ENCODE peak calls at places on chromosomes 16 and 17, in four cellular contexts. D is transverse colon; C is left ventricle myocardium inferior; I is effector memory CD4-positive, alpha-beta T cell. K is an unnamed sample. For H3K4me1, the result is how much of the 10 kb centered on the place peaks cover.

GRCh38 chr17:64345691-64346376 is 44.8 kb downstream of the PECAM1 start:
- DNase-seq in D (no peak), C (peak), I (no peak), K (no peak)

GRCh38 chr17:50036455-50037320 is 19.2 kb upstream of the ITGA3 start:
- DNase-seq in D (no peak), C (no peak), I (no peak), K (no peak)

GRCh38 chr16:50745940-50746339 is 4.1 kb downstream of the CYLD start:
- DNase-seq in D (no peak), C (no peak), I (no peak), K (no peak)

GRCh38 chr17:31388770-31389672 is 2.5 kb upstream of the RAB11FIP4 start:
- DNase-seq in D (no peak), C (no peak), I (peak), K (no peak)

GRCh38 chr17:29163563-29163962 is 16.6 kb downstream of the MYO18A start:
- DNase-seq in D (no peak), C (no peak), I (no peak), K (no peak)

GRCh38 chr17:65885484-65885883 is 306.4 kb downstream of the CEP112 start:
- DNase-seq in D (no peak), C (no peak), I (no peak), K (no peak)

GRCh38 chr16:77299395-77299794 is 100.2 kb downstream of the SYCE1L start:
- DNase-seq in D (no peak), C (no peak), I (no peak), K (peak)

GRCh38 chr16:78192734-78193133 is 93.3 kb downstream of the WWOX start:
- DNase-seq in D (no peak), C (no peak), I (no peak), K (no peak)

GRCh38 chr16:86424413-86424812 is 85.9 kb upstream of the FOXF1 start:
- DNase-seq in D (peak), C (no peak), I (no peak), K (no peak)

GRCh38 chr16:50576403-50577113 is 28.4 kb downstream of the NKD1 start:
- DNase-seq in D (no peak), C (no peak), I (no peak), K (no peak)

GRCh38 chr16:2064368-2064945 is 16.7 kb downstream of the TSC2 start:
- DNase-seq in D (no peak), C (no peak), I (no peak), K (no peak)

DNA sequence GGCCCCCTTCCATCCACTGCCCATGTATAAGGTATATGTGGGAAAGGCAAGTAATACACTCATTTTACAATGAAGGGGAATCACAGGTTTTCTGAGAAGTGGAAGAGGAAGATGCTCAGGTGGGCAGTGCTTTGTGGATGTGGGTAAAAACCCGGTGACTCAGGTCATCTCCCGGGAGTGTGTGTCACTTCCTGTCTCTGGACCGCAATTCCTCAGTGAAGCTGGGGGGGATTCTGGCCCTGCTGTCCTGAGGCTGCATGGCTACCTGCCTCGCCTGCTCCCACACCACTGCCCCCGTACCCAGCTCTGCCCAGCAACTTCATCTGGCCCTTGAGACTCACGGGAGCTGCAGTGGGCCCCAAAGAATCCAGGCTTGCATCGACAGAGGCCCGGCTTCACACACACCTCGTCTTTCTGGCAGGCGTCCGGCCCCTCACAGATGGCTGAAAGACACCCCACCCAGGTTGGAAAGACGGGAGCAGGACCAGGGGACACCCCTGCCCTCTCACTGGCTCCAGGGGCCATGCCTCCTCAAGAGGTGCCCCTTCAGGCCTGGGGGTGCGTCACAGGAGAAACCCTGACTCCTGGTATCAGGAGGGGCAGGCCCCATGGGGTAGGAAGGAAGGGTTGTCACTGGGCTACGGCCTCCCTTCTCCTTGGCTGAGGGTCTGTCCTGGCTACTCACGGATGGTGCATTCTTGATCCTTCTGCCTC is 882 bp downstream of the SCARF1 start:
- DNase-seq in D (no peak), C (no peak), I (no peak), K (peak)
- H3K4me1 ChIP-seq in D (under half), C (half or more), I (under half), K (under half)

DNA sequence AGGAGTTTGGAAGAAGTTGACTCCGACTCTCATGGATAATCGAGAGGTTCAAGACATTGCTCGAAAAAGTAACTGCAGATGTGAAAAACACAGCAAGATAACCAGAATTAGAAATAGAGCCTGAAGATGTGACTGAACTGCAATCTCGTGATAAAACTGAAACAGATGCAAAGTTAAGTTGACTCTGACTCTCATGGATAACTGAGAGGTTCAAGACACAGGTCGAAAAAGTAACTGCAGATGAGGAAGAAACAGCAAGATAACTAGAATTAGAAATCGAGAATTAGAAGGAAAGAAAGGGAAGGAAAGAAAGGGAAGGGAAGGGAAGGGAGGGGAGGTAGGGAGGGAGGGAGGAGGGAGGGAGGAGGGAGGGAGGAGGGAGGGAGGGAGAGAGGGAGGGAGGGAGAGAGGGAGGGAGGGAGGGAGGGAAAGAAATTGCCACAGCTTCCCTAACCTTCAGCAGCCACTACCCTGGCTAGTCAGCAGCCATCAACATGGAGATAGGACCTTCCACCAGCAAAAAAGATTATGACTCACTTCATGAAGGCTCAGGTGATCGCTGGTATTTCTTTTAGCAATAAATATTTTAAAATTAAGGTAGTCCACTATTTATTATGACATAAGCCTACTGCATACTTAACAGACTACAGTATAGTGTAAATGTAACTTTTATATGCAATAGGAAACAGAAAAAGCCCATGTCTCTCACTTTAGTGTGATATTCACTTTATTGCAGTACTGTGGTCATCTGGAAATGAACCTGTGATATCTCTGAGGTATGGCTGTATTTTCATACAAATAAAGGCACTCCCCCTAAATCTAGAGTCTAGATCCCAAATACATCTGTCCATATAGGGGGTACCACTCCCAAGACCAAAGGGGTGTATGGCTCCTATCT is 68.3 kb downstream of the KANSL1 start:
- DNase-seq in D (no peak), C (no peak), I (no peak), K (no peak)
- H3K4me1 ChIP-seq in D (half or more), C (half or more), I (under half), K (half or more)

DNA sequence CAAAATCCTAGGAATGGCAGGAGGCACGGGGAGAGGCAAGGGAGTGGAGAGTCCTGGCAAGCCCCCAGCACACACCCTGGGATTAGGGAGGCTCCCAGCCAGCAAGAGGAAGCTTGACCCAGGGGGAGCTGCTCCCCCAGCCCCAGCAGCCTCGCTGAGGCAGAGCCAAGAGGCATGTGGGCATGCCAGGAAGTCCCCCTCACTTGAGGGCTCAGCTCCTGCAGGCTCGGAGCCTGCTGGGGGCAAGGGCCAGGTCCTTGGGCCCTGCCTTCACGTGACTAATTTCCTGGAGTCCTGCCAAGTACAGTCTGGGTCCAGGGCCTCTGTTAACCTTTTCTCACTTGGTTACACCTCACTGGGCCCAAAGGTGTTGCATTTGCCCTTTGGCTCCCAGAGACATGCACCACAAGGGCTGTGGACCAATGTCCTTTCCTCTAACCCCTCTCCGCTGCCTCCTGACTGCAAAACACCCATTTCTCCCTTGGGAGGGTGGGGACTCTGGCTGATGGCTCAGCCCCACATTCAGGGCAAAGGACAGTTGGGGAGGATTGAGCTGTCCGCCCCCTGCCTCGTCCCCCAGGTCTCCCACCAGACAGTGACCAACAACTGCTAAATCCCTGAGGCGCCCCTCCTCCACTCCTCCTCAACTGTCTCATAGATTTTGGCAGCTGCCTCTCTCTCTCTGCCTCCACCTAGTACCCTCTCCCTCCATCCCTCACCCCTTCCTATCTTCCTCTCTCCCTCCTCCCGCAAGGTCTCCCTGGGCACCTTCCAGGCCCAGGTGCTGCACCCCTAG is 4.4 kb upstream of the SLC47A2 start:
- DNase-seq in D (peak), C (no peak), I (no peak), K (no peak)
- H3K4me1 ChIP-seq in D (under half), C (under half), I (under half), K (under half)

GRCh38 chr17:41527076-41528023 is 758 bp downstream of the KRT19 start:
- DNase-seq in D (peak), C (no peak), I (no peak), K (no peak)
- H3K4me1 ChIP-seq in D (half or more), C (under half), I (under half), K (under half)

GRCh38 chr16:31132979-31133599 is 2.4 kb downstream of the PRSS8 start:
- DNase-seq in D (no peak), C (no peak), I (no peak), K (no peak)
- H3K4me1 ChIP-seq in D (half or more), C (under half), I (under half), K (under half)

DNA sequence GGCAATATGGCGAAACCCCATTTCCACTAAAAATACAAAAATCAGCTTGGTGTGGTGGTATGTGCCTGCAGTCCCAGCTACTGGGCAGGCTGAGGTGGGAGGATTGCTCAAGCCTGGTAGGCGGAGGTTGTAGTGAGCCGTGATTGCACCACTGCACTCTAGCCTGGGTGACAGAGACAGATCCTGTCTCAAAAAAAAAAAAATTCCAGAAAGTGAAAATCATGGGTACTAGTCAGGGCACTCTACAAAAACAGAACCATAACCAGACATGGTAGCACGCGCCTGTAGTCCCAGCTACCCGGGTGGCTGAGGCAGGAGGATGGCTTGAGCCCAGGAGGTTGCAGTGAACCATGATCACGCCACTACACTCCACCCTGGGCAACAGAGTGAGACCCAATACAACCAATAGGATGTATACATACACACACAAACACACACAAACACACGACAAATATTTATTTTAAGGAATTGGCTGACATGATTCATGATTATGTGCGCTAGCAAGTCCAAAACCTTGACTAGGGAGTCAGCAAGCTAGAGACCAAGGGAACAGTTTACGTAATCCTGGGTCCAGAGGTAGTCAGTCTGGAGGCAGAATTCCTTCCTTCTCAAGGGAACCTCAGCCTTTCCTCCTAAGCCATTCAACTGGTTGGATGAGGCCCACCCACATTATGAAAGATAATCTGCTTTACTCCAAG is 11.6 kb upstream of the GP1BA start:
- DNase-seq in D (no peak), C (no peak), I (no peak), K (no peak)
- H3K4me1 ChIP-seq in D (under half), C (under half), I (under half), K (under half)

GRCh38 chr17:57442401-57442823 is 186.1 kb downstream of the MSI2 start:
- DNase-seq in D (no peak), C (no peak), I (no peak), K (no peak)
- H3K4me1 ChIP-seq in D (under half), C (half or more), I (under half), K (half or more)

GRCh38 chr17:3890082-3890892 is 2.6 kb downstream of the CAMKK1 start:
- DNase-seq in D (peak), C (peak), I (no peak), K (no peak)
- H3K4me1 ChIP-seq in D (half or more), C (half or more), I (under half), K (under half)

GRCh38 chr17:57534863-57535651 is 210.0 kb downstream of the CCDC182 start:
- DNase-seq in D (peak), C (no peak), I (no peak), K (no peak)
- H3K4me1 ChIP-seq in D (under half), C (half or more), I (under half), K (under half)

K was measured in GM12878.